ENCODE peak calls at places on chromosomes 2 and 18, in eight cellular contexts. S, V, U, B, I, E, Q and P are unnamed samples.

GRCh38 chr2:1922402-1923025 is 178.2 kb upstream of the PXDN start:
- DNase-seq in S (no peak), V (no peak), U (no peak), B (no peak), I (no peak), E (no peak), Q (no peak), P (peak; percentile 71)

GRCh38 chr18:1760901-1761300 is 810.4 kb downstream of the METTL4 start:
- DNase-seq in S (no peak), V (no peak), U (no peak), B (no peak), I (no peak), E (no peak), Q (no peak), P (no peak)

GRCh38 chr2:112869258-112869842 is 32.8 kb upstream of the IL1B start:
- DNase-seq in S (peak; percentile 82), V (peak; percentile 75), U (peak; percentile 82), B (no peak), I (peak; percentile 32), E (peak; percentile 99), Q (peak; percentile 98), P (no peak)

GRCh38 chr2:73244580-73244979 is 10.5 kb downstream of the CCT7 start:
- DNase-seq in S (no peak), V (no peak), U (no peak), B (no peak), I (no peak), E (no peak), Q (no peak), P (no peak)

GRCh38 chr18:478679-479078 is 21.8 kb downstream of the COLEC12 start:
- DNase-seq in S (peak; percentile 82), V (peak; percentile 91), U (no peak), B (no peak), I (no peak), E (no peak), Q (no peak), P (no peak)

GRCh38 chr2:210315015-210315807 is at the start of gene MYL1:
- DNase-seq in S (no peak), V (no peak), U (no peak), B (no peak), I (no peak), E (no peak), Q (no peak), P (no peak)

GRCh38 chr2:143473206-143473605 is 344.0 kb downstream of the ARHGAP15 start:
- DNase-seq in S (peak; percentile 73), V (peak; percentile 69), U (no peak), B (no peak), I (no peak), E (no peak), Q (no peak), P (no peak)

GRCh38 chr2:178863856-178864620 is 56.8 kb upstream of the TTN start:
- DNase-seq in S (peak; percentile 85), V (peak; percentile 27), U (peak; percentile 87), B (no peak), I (no peak), E (no peak), Q (no peak), P (no peak)